ENCODE peak calls at places on chromosomes 11 and 22, in five cellular contexts. F is mammary epithelial cell, R is PC-3, J is IMR-90, Q is neural progenitor cell. L is an unnamed sample. For H3K36me3, the result is how much of the 10 kb centered on the place peaks cover.

GRCh38 chr11:116104480-116105174 is 600.4 kb upstream of the CADM1 start:
- DNase-seq in J (no peak), F (no peak), Q (no peak), R (no peak), L (no peak)

GRCh38 chr11:132402056-132402684 is 1031.8 kb downstream of the NTM start:
- DNase-seq in Q (peak), J (peak), R (peak), F (peak), L (peak)

GRCh38 chr22:32785636-32786418 is 15.7 kb upstream of the TIMP3 start:
- DNase-seq in R (no peak), Q (no peak), J (no peak), F (no peak), L (no peak)

GRCh38 chr11:2295971-2296912 is 5.5 kb downstream of the C11orf21 start:
- DNase-seq in J (no peak), F (no peak), Q (no peak), R (no peak), L (no peak)

GRCh38 chr11:16326679-16327297 is 29.6 kb downstream of the SOX6 start:
- DNase-seq in J (peak), R (no peak), F (peak), Q (no peak), L (no peak)

GRCh38 chr11:19822531-19822930 is 109.9 kb downstream of the NAV2 start:
- DNase-seq in R (no peak), J (no peak), Q (no peak), F (no peak), L (no peak)

GRCh38 chr11:10856689-10857603 is 907 bp downstream of the ZBED5 start:
- DNase-seq in R (peak), Q (peak), F (peak), J (peak), L (peak)

GRCh38 chr11:73359930-73360742 is 16.1 kb upstream of the RELT start:
- DNase-seq in R (peak), F (no peak), J (peak), Q (peak), L (peak)

GRCh38 chr22:37309221-37310074 is 27.1 kb downstream of the CYTH4 start:
- DNase-seq in J (no peak), F (no peak), R (no peak), Q (no peak), L (no peak)

GRCh38 chr22:43996981-43997265 is 27.2 kb upstream of the PARVB start:
- DNase-seq in F (no peak), Q (peak), J (no peak), R (no peak), L (no peak)

GRCh38 chr11:70540196-70540595 is 141.9 kb downstream of the CTTN start:
- DNase-seq in F (no peak), R (no peak), J (no peak), Q (no peak), L (no peak)

GRCh38 chr11:61587541-61587941 is 6.7 kb upstream of the SYT7 start:
- DNase-seq in R (peak), F (no peak), J (no peak), Q (peak), L (no peak)

GRCh38 chr11:13046626-13047570 is 37.8 kb downstream of the RASSF10 start:
- DNase-seq in R (no peak), J (no peak), F (no peak), Q (no peak), L (no peak)

GRCh38 chr22:23380230-23380573 is 199.9 kb downstream of the IGLL1 start:
- DNase-seq in Q (no peak), R (no peak), J (no peak), F (no peak), L (no peak)

GRCh38 chr11:13440100-13440855 is 22.7 kb downstream of the BTBD10 start:
- DNase-seq in F (peak), Q (no peak), R (peak), J (peak), L (peak)

GRCh38 chr11:12042215-12042676 is 33.8 kb upstream of the DKK3 start:
- DNase-seq in Q (no peak), F (peak), R (peak), J (peak), L (no peak)

GRCh38 chr11:78219493-78220217 is 30.9 kb downstream of the USP35 start:
- DNase-seq in J (no peak), R (no peak), F (no peak), Q (no peak), L (no peak)
- H3K36me3 ChIP-seq in J (half or more), R (under half), F (under half), Q (under half), L (under half)

GRCh38 chr11:68099474-68100405 is 21.4 kb downstream of the CHKA start:
- DNase-seq in R (peak), Q (no peak), J (no peak), F (no peak), L (no peak)

GRCh38 chr11:68096962-68097361 is 24.2 kb downstream of the CHKA start:
- DNase-seq in R (no peak), J (no peak), F (no peak), Q (no peak), L (no peak)

GRCh38 chr11:68093565-68093964 is 27.6 kb downstream of the CHKA start:
- DNase-seq in Q (no peak), F (no peak), R (no peak), J (no peak), L (no peak)

DNA sequence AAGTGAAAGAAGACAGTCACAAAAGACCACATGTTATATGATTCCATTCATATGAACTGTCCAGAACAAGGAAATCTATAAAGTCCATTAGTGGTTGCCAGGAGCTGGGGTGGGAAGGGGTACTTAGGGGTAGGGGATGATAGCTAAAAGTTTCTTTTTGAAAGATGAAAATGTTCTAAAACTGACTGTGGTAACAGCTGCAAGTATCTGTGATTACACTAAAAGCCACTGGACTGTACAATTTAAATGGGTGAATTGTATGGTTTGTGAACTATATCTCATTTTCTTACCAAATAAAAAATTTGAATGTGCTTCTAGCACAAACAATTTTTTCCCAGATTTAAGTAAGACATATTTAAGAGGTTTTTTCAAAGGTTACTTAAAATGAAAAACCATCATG is 22.1 kb downstream of the CHKA start:
- DNase-seq in R (no peak), J (no peak), F (no peak), Q (no peak), L (no peak)
- H3K4me2 ChIP-seq in R (no peak), J (no peak), F (no peak), Q (no peak), L (peak)

GRCh38 chr11:71913716-71914115 is 14.7 kb downstream of the XNDC1N start:
- DNase-seq in R (no peak), Q (no peak), F (no peak), J (peak), L (no peak)
- H3K4me3 ChIP-seq in R (no peak), Q (no peak), F (no peak), J (no peak), L (no peak)

GRCh38 chr11:85965202-85965601 is 103.7 kb downstream of the PICALM start:
- DNase-seq in J (peak), Q (no peak), F (no peak), R (no peak), L (no peak)
- H3K36me3 ChIP-seq in J (under half), Q (under half), F (under half), R (under half), L (half or more)

DNA sequence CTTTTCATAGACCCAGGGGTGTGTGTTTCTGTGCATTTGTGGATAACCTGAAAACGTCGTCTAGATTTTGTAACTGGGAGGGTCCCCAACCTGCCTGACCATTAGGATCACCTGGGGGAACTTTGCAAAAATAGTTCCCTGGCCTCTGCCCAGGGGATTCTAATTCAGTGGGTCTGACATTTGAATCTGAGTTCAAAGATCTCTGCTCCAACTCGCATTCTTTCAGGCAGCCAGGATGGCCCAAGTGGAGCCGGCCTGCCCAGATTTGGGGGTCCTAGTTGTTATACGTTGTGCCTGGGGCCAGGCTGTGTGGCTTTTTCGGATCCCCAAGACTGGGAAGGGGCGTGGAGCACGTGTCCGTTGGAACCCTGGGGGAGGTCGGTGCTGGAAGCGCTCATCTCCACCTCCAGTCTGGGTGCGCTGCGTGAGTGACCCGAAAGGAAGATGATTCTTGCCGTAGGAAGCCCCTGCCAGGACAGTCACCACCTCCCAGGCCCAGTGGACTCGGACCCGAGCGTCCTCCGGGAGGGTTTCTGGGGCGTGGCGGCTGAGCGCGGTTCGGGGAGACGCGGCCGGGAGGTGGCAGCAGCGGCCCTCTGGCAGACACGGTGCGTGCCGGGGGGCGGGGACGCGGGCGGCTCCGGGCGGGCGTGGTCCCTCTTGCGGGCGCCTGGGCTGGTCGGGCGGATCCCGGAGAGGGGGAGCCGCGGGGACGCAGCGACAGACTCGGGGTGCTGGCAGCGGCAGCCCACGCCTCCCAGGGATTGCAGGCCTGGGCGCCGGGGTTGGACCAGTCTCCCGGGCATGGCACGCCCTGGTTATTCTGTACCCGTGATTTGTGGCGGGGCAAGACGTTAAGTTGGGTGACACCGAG is 29.2 kb upstream of the PLET1 start:
- DNase-seq in F (peak), J (peak), Q (peak), R (peak), L (peak)
- H3K4me2 ChIP-seq in F (peak), J (peak), Q (peak), R (peak), L (peak)

GRCh38 chr11:86301742-86302091 is 323 bp upstream of the HIKESHI start:
- DNase-seq in R (no peak), F (no peak), Q (no peak), J (no peak), L (no peak)
- H3K4me3 ChIP-seq in R (peak), F (peak), Q (peak), J (peak), L (peak)

GRCh38 chr22:24555160-24555495 is 190 bp upstream of the GUCD1 start:
- DNase-seq in J (peak), F (peak), R (peak), Q (peak), L (peak)

GRCh38 chr22:24555496-24556253 is at the start of gene SNRPD3:
- DNase-seq in R (peak), F (peak), J (peak), Q (peak), L (peak)

GRCh38 chr22:24553597-24554315 is 1.2 kb downstream of the GUCD1 start:
- DNase-seq in F (peak), Q (peak), R (no peak), J (peak), L (peak)

GRCh38 chr22:24550902-24551229 is 4.1 kb downstream of the GUCD1 start:
- DNase-seq in F (no peak), R (no peak), Q (no peak), J (no peak), L (no peak)

GRCh38 chr22:24554316-24555159 is at the start of gene GUCD1:
- DNase-seq in J (peak), R (peak), F (peak), Q (peak), L (peak)
- H3K36me3 ChIP-seq in J (under half), R (under half), F (under half), Q (under half), L (under half)

DNA sequence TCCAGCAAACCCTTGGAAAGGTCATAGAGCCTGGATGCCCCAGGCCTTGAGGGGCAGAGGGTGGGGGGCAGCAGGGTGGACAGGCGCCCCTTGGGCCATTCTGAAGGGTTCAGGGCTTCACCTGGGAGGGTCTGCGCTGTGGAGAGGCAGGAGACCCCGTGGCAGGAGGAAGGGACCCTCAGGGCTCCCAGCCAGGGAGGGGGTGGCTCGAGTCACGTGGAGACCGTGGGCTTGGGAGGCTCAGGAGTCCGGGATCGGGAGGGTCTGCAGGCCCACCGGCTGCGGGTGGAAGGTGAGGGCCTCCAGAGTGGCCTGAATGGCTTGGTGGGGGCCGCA is 48.5 kb upstream of the A4GALT start:
- DNase-seq in R (no peak), J (no peak), Q (no peak), F (no peak), L (no peak)
- H3K4me2 ChIP-seq in R (no peak), J (no peak), Q (no peak), F (no peak), L (no peak)

GRCh38 chr11:47373876-47374820 is 4.2 kb downstream of the SPI1 start:
- DNase-seq in Q (peak), J (peak), R (peak), F (peak), L (peak)
- H3K4me3 ChIP-seq in Q (no peak), J (no peak), R (no peak), F (no peak), L (no peak)